ENCODE peak calls at places on chromosome 17, in seven cellular contexts. K is psoas muscle; A is AG04450; P is CD8-positive, alpha-beta memory T cell; J is HCEC 1CT; R is neural crest cell; Q is cardiac muscle cell. W is an unnamed sample.

GRCh38 chr17:31580331-31581021 is 189.0 kb downstream of the RAB11FIP4 start:
- DNase-seq in R (no peak), A (no peak), J (peak; percentile 83), K (peak; percentile 69), P (no peak), Q (peak; percentile 79), W (no peak)

GRCh38 chr17:21209511-21210175 is 4.3 kb downstream of the TMEM11 start:
- DNase-seq in R (no peak), P (no peak), J (no peak), Q (no peak), A (no peak), K (peak; percentile 89), W (peak; percentile 41)

GRCh38 chr17:74071280-74071679 is 132.2 kb upstream of the RPL38 start:
- DNase-seq in J (no peak), R (no peak), K (no peak), P (no peak), Q (no peak), A (no peak), W (no peak)

GRCh38 chr17:10681866-10682446 is 15.4 kb downstream of the SCO1 start:
- DNase-seq in Q (peak; percentile 70), P (no peak), J (no peak), A (no peak), K (no peak), R (no peak), W (no peak)

GRCh38 chr17:1294157-1294717 is 14.8 kb downstream of the TRARG1 start:
- DNase-seq in Q (no peak), A (no peak), R (no peak), J (no peak), P (peak; percentile 95), K (no peak), W (no peak)

GRCh38 chr17:80501739-80502577 is 25.6 kb upstream of the NPTX1 start:
- DNase-seq in K (no peak), J (no peak), Q (peak; percentile 50), R (no peak), P (no peak), A (no peak), W (no peak)

GRCh38 chr17:61713035-61713434 is 122.0 kb upstream of the NACA2 start:
- DNase-seq in P (no peak), Q (no peak), A (no peak), R (no peak), K (no peak), J (no peak), W (no peak)

GRCh38 chr17:42682400-42683384 is at the start of gene CNTNAP1:
- DNase-seq in P (no peak), R (peak; percentile 52), A (no peak), K (peak; percentile 75), J (peak; percentile 64), Q (peak; percentile 84), W (peak; percentile 64)

GRCh38 chr17:79992657-79993389 is 42.8 kb downstream of the TBC1D16 start:
- DNase-seq in R (no peak), A (no peak), Q (no peak), J (no peak), P (no peak), K (no peak), W (no peak)

GRCh38 chr17:2138318-2138717 is 83.4 kb downstream of the HIC1 start:
- DNase-seq in K (no peak), P (no peak), Q (no peak), R (no peak), J (no peak), A (no peak), W (no peak)

GRCh38 chr17:59791603-59792457 is 84.4 kb downstream of the VMP1 start:
- DNase-seq in Q (peak; percentile 82), K (no peak), P (no peak), R (no peak), A (no peak), J (no peak), W (no peak)

GRCh38 chr17:72714357-72714966 is 378.0 kb downstream of the SLC39A11 start:
- DNase-seq in Q (no peak), J (no peak), P (no peak), R (no peak), A (no peak), K (no peak), W (no peak)

GRCh38 chr17:65099941-65100315 is 37.2 kb upstream of the RGS9 start:
- DNase-seq in Q (peak; percentile 78), K (peak; percentile 74), J (peak; percentile 17), P (peak; percentile 50), A (no peak), R (no peak), W (no peak)

GRCh38 chr17:73170921-73171320 is 6.1 kb downstream of the SSTR2 start:
- DNase-seq in J (no peak), A (no peak), Q (no peak), K (no peak), R (no peak), P (no peak), W (no peak)

GRCh38 chr17:14775761-14776492 is 475.0 kb downstream of the HS3ST3B1 start:
- DNase-seq in R (no peak), J (no peak), A (no peak), Q (peak; percentile 68), K (no peak), P (no peak), W (no peak)

GRCh38 chr17:39954876-39955275 is 7.9 kb upstream of the GSDMA start:
- DNase-seq in J (no peak), Q (no peak), P (no peak), K (no peak), R (no peak), A (no peak), W (no peak)

GRCh38 chr17:10702574-10702973 is 5.2 kb downstream of the ADPRM start:
- DNase-seq in P (no peak), Q (peak; percentile 76), R (no peak), K (no peak), A (no peak), J (peak; percentile 64), W (no peak)

GRCh38 chr17:12644623-12645022 is 21.1 kb upstream of the MYOCD start:
- DNase-seq in Q (no peak), J (no peak), R (no peak), K (no peak), P (no peak), A (no peak), W (no peak)

GRCh38 chr17:47203984-47204721 is 5.0 kb upstream of the MYL4 start:
- DNase-seq in J (peak; percentile 66), Q (peak; percentile 34), K (no peak), A (no peak), P (peak; percentile 52), R (no peak), W (no peak)

GRCh38 chr17:17922198-17922901 is 49.9 kb downstream of the TOM1L2 start:
- DNase-seq in R (no peak), Q (no peak), A (no peak), P (no peak), J (no peak), K (no peak), W (no peak)

GRCh38 chr17:8503807-8504206 is 68.1 kb downstream of the NDEL1 start:
- DNase-seq in R (no peak), J (no peak), P (no peak), K (no peak), A (no peak), Q (no peak), W (no peak)

GRCh38 chr17:57097832-57098421 is 12.9 kb downstream of the AKAP1 start:
- DNase-seq in R (no peak), A (no peak), K (peak; percentile 62), J (peak; percentile 45), P (no peak), Q (peak; percentile 77), W (no peak)

GRCh38 chr17:65855245-65855644 is 293.8 kb upstream of the AXIN2 start:
- DNase-seq in J (peak; percentile 2), A (no peak), R (no peak), K (no peak), Q (peak; percentile 6), P (no peak), W (no peak)

GRCh38 chr17:73256220-73256619 is 5.5 kb downstream of the CPSF4L start:
- DNase-seq in R (no peak), K (no peak), J (no peak), P (no peak), A (no peak), Q (no peak), W (no peak)

GRCh38 chr17:44965491-44966234 is 2.4 kb downstream of the C1QL1 start:
- DNase-seq in A (no peak), J (no peak), Q (no peak), P (no peak), R (no peak), K (no peak), W (no peak)

GRCh38 chr17:35166526-35166925 is 18.9 kb downstream of the UNC45B start:
- DNase-seq in J (no peak), P (no peak), Q (no peak), K (no peak), A (no peak), R (no peak), W (no peak)

GRCh38 chr17:45927247-45927646 is 32.9 kb downstream of the MAPT start:
- DNase-seq in R (no peak), P (no peak), A (no peak), K (no peak), J (no peak), Q (no peak), W (no peak)

GRCh38 chr17:17702821-17703607 is 21.8 kb downstream of the RAI1 start:
- DNase-seq in P (no peak), A (no peak), K (no peak), J (no peak), R (no peak), Q (no peak), W (no peak)

GRCh38 chr17:8300629-8301242 is 5.5 kb upstream of the SLC25A35 start:
- DNase-seq in K (peak; percentile 72), P (peak; percentile 71), A (no peak), Q (peak; percentile 76), R (peak; percentile 36), J (peak; percentile 67), W (peak; percentile 64)

GRCh38 chr17:41535764-41536481 is 7.8 kb upstream of the KRT19 start:
- DNase-seq in K (no peak), Q (no peak), R (no peak), J (no peak), P (no peak), A (no peak), W (no peak)

GRCh38 chr17:33169580-33170285 is 123.4 kb downstream of the ASIC2 start:
- DNase-seq in A (no peak), Q (no peak), R (no peak), P (no peak), K (no peak), J (no peak), W (no peak)

GRCh38 chr17:37576281-37576680 is 32.9 kb downstream of the SYNRG start:
- DNase-seq in A (no peak), P (no peak), K (no peak), J (no peak), R (no peak), Q (peak; percentile 18), W (no peak)

GRCh38 chr17:79732246-79732645 is 1.5 kb downstream of the ENPP7 start:
- DNase-seq in J (no peak), P (no peak), A (no peak), K (no peak), R (no peak), Q (no peak), W (no peak)

GRCh38 chr17:45368661-45369060 is 51.8 kb upstream of the MAP3K14 start:
- DNase-seq in Q (peak; percentile 78), P (no peak), K (no peak), A (peak; percentile 85), R (no peak), J (peak; percentile 47), W (no peak)

GRCh38 chr17:45293413-45294211 is 23.2 kb downstream of the MAP3K14 start:
- DNase-seq in K (peak; percentile 95), Q (peak; percentile 90), A (peak; percentile 65), J (peak; percentile 93), P (no peak), R (no peak), W (peak; percentile 93)